ENCODE peak calls at places on chromosomes 2 and 18, in seven cellular contexts. O is GM12864, A is mucosa of descending colon, U is neural progenitor cell, X is AG04450, Q is WERI-Rb-1, N is suprapubic skin. W is an unnamed sample.

GRCh38 chr2:128803222-128803621 is 484.6 kb upstream of the HS6ST1 start:
- DNase-seq in O (no peak), A (no peak), U (no peak), X (no peak), Q (no peak), N (no peak), W (no peak)

GRCh38 chr2:133886735-133887675 is 318.7 kb upstream of the NCKAP5 start:
- DNase-seq in O (peak), A (no peak), U (peak), X (peak), Q (peak), N (peak), W (peak)

GRCh38 chr2:121480826-121481225 is 49.9 kb upstream of the RNU4ATAC start:
- DNase-seq in O (no peak), A (no peak), U (no peak), X (peak), Q (no peak), N (no peak), W (no peak)

GRCh38 chr2:126885701-126886121 is 13.0 kb upstream of the TEX51 start:
- DNase-seq in O (no peak), A (no peak), U (no peak), X (peak), Q (no peak), N (peak), W (no peak)

GRCh38 chr2:111024496-111024895 is 96.2 kb upstream of the BCL2L11 start:
- DNase-seq in O (no peak), A (no peak), U (no peak), X (no peak), Q (no peak), N (no peak), W (no peak)

GRCh38 chr2:187985923-187986322 is 305.8 kb upstream of the GULP1 start:
- DNase-seq in O (no peak), A (no peak), U (no peak), X (no peak), Q (no peak), N (no peak), W (no peak)

GRCh38 chr2:67877281-67877680 is 185.5 kb downstream of the C1D start:
- DNase-seq in O (no peak), A (no peak), U (peak), X (no peak), Q (no peak), N (no peak), W (no peak)

GRCh38 chr2:135490381-135490780 is 40.6 kb downstream of the ZRANB3 start:
- DNase-seq in O (no peak), A (no peak), U (no peak), X (no peak), Q (no peak), N (no peak), W (no peak)

GRCh38 chr2:120859814-120860578 is 124.3 kb downstream of the GLI2 start:
- DNase-seq in O (no peak), A (no peak), U (no peak), X (no peak), Q (no peak), N (no peak), W (no peak)

GRCh38 chr2:57549642-57550102 is 496.9 kb upstream of the VRK2 start:
- DNase-seq in O (no peak), A (no peak), U (peak), X (no peak), Q (no peak), N (no peak), W (no peak)

GRCh38 chr18:80197490-80197889 is 49.8 kb downstream of the PARD6G start:
- DNase-seq in O (no peak), A (no peak), U (no peak), X (no peak), Q (no peak), N (no peak), W (no peak)

GRCh38 chr2:227472265-227473018 is 486 bp downstream of the AGFG1 start:
- DNase-seq in O (no peak), A (peak), U (peak), X (no peak), Q (peak), N (peak), W (no peak)

GRCh38 chr2:41966920-41967319 is 80.9 kb upstream of the PKDCC start:
- DNase-seq in O (no peak), A (no peak), U (no peak), X (no peak), Q (no peak), N (peak), W (no peak)

GRCh38 chr18:68817584-68817983 is 19.7 kb downstream of the CCDC102B start:
- DNase-seq in O (no peak), A (no peak), U (no peak), X (peak), Q (no peak), N (no peak), W (no peak)

GRCh38 chr2:168814046-168814445 is 11.6 kb downstream of the NOSTRIN start:
- DNase-seq in O (no peak), A (no peak), U (no peak), X (no peak), Q (no peak), N (no peak), W (no peak)

GRCh38 chr2:30147196-30147714 is 448 bp downstream of the YPEL5 start:
- DNase-seq in O (no peak), A (no peak), U (peak), X (no peak), Q (no peak), N (no peak), W (no peak)

GRCh38 chr2:163563336-163563735 is 172.5 kb downstream of the FIGN start:
- DNase-seq in O (no peak), A (no peak), U (no peak), X (no peak), Q (no peak), N (no peak), W (no peak)

GRCh38 chr2:173288561-173288960 is 66.1 kb upstream of the CDCA7 start:
- DNase-seq in O (no peak), A (no peak), U (no peak), X (peak), Q (no peak), N (no peak), W (peak)

GRCh38 chr2:88211809-88212154 is 41.6 kb downstream of the THNSL2 start:
- DNase-seq in O (no peak), A (no peak), U (no peak), X (no peak), Q (no peak), N (no peak), W (no peak)

GRCh38 chr2:120934891-120935338 is 199.2 kb downstream of the GLI2 start:
- DNase-seq in O (no peak), A (no peak), U (no peak), X (peak), Q (peak), N (no peak), W (peak)

GRCh38 chr2:64203131-64204005 is 59.1 kb upstream of the PELI1 start:
- DNase-seq in O (no peak), A (no peak), U (no peak), X (no peak), Q (peak), N (no peak), W (no peak)

GRCh38 chr18:74255022-74255658 is 36.6 kb downstream of the CYB5A start:
- DNase-seq in O (no peak), A (no peak), U (no peak), X (no peak), Q (no peak), N (no peak), W (peak)

GRCh38 chr2:146579154-146579930 is 1265.5 kb upstream of the ACVR2A start:
- DNase-seq in O (no peak), A (no peak), U (no peak), X (peak), Q (no peak), N (no peak), W (no peak)

GRCh38 chr2:1557467-1557820 is 144.2 kb downstream of the TPO start:
- DNase-seq in O (no peak), A (no peak), U (no peak), X (no peak), Q (no peak), N (no peak), W (no peak)

GRCh38 chr2:44944102-44944951 is 2.8 kb downstream of the SIX3 start:
- DNase-seq in O (no peak), A (no peak), U (peak), X (no peak), Q (no peak), N (no peak), W (no peak)

GRCh38 chr2:140593159-140593558 is 1537.7 kb downstream of the LRP1B start:
- DNase-seq in O (no peak), A (no peak), U (no peak), X (no peak), Q (no peak), N (no peak), W (no peak)

GRCh38 chr18:8450898-8451665 is 158.2 kb upstream of the RAB12 start:
- DNase-seq in O (no peak), A (no peak), U (no peak), X (no peak), Q (no peak), N (peak), W (no peak)

DNA sequence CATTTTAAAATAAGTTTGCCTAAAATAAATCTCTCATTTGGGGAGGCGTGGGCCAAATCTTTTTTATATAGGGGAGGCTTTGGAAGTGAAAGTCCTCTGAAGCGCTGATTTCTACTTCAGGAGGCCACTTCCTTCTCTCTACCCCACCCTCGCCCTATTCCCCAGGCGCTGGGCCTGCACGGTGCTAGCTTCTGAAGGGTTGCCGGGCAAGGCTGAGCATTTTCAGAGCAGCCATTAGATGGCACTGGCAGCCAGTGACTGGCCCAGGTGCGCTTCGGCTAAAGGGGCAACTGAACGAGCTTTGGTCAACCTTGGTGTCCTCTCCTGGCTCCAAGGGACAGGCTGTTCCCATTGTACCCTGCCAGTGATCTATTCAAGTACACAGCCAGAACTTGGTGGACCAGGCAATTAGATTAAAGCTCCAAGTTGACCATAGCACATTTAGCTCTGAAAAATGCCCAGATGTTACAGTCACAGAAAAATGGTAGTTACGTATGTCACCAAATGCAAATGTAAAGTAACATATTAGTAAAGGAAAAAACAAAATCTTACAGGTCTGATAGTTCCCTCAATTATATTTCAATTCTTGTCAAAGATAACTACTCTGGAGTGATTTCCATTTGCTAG is 2.3 kb downstream of the POMC start:
- DNase-seq in O (peak), A (peak), U (peak), X (no peak), Q (peak), N (no peak), W (no peak)
- TF ChIP-seq CTCF in O (peak), A (no peak), U (peak), X (no peak), Q (peak), N (no peak), W (peak)

GRCh38 chr2:54561795-54562592 is 105.9 kb downstream of the SPTBN1 start:
- DNase-seq in O (no peak), A (no peak), U (no peak), X (no peak), Q (no peak), N (no peak), W (no peak)
- H3K4me3 ChIP-seq in O (peak), A (no peak), U (no peak), X (no peak), Q (no peak), N (no peak), W (no peak)

DNA sequence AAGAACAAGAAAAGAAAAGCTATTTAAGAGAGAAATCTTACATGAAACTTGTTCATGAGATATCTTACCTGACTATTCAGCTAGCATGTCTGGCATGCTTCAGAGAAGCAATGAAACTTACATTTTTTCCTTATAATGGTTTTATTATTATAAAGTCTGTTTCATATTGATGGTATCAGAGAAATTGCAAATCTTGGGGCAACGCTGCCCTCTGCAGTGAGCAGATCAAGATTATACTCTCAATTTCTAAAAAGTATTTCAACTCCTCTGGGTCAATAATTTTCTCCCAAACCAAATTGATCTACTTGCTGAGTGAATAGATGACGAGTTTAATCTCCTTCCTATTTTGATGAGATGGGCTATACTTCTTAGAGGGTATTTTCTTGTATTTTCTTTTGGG is 235.6 kb downstream of the NUP35 start:
- DNase-seq in O (no peak), A (no peak), U (no peak), X (no peak), Q (no peak), N (no peak), W (no peak)
- TF ChIP-seq CTCF in O (no peak), A (no peak), U (peak), X (no peak), Q (no peak), N (no peak), W (no peak)

DNA sequence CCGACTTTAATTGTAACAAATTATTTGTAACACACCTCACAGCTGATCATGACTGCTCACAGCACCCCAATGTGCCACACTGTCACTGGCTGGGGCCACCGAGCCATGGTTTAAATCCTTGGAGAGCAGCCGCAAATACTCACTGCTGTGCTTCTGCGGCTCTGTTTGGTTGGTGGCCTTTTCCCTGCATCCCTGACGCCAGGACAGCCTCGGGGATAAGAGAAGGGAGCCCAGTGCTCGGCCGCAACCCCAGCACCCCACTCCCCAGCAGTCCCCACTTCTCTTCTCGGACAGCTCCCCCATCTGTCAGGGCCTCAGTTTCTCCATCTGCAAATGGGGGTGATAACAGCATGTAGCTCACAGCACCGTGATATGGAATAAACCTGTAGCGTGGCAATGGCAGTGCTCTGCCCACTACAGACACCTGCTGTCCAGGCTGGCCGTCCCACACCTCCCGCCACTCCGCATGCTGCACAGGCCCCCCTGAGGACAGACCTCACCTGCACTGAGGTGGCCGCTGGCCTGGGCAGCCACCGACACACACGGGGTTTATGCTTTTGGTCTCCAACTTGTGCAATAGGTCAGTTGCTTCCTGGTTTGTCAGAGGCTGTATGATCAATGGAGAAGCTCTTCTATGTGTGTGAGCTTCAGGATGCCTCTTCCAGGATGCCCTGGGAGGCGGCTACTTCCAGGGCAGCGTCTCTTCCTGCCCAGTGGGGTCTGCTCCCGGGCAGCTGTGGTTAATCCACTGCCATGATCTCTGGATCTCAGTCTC is 87.1 kb downstream of the NDUFA10 start:
- DNase-seq in O (no peak), A (peak), U (no peak), X (no peak), Q (peak), N (peak), W (no peak)
- H3K4me3 ChIP-seq in O (no peak), A (no peak), U (no peak), X (no peak), Q (no peak), N (no peak), W (no peak)

W was measured in AG09309.